ENCODE peak calls at places on chromosome 2, in six cellular contexts. R is IMR-90, Q is uterus, X is cardiac muscle cell, Y is breast epithelium, L is MM.1S. T is an unnamed sample.

GRCh38 chr2:225678792-225679191 is 279.3 kb downstream of the NYAP2 start:
- DNase-seq in R (no peak), Q (no peak), X (no peak), Y (no peak), L (no peak), T (no peak)

GRCh38 chr2:191441761-191442160 is 196.6 kb downstream of the MYO1B start:
- DNase-seq in R (peak; percentile 27), Q (peak; percentile 23), X (peak; percentile 6), Y (no peak), L (no peak), T (no peak)

GRCh38 chr2:96819101-96819875 is 3.2 kb downstream of the CNNM3 start:
- DNase-seq in R (no peak), Q (no peak), X (peak; percentile 49), Y (no peak), L (no peak), T (no peak)

GRCh38 chr2:112095654-112096053 is 40.6 kb downstream of the TMEM87B start:
- DNase-seq in R (no peak), Q (no peak), X (no peak), Y (no peak), L (no peak), T (no peak)

GRCh38 chr2:75498907-75499306 is 61.8 kb downstream of the EVA1A start:
- DNase-seq in R (no peak), Q (no peak), X (no peak), Y (no peak), L (no peak), T (no peak)

GRCh38 chr2:172249336-172249735 is 146.6 kb upstream of the DLX2 start:
- DNase-seq in R (peak; percentile 31), Q (no peak), X (no peak), Y (no peak), L (no peak), T (peak; percentile 91)

GRCh38 chr2:217983276-217984233 is 19.2 kb downstream of the TNS1 start:
- DNase-seq in R (no peak), Q (no peak), X (no peak), Y (peak; percentile 48), L (no peak), T (no peak)

GRCh38 chr2:206526416-206526815 is 83.1 kb downstream of the ADAM23 start:
- DNase-seq in R (no peak), Q (no peak), X (no peak), Y (no peak), L (no peak), T (no peak)

GRCh38 chr2:129016972-129017371 is 698.3 kb upstream of the HS6ST1 start:
- DNase-seq in R (no peak), Q (no peak), X (no peak), Y (no peak), L (no peak), T (no peak)

GRCh38 chr2:181787310-181788048 is 104.1 kb upstream of the ITPRID2 start:
- DNase-seq in R (no peak), Q (no peak), X (no peak), Y (no peak), L (no peak), T (peak; percentile 96)

GRCh38 chr2:31097962-31098361 is 40.3 kb downstream of the GALNT14 start:
- DNase-seq in R (no peak), Q (no peak), X (no peak), Y (no peak), L (no peak), T (no peak)

GRCh38 chr2:23312996-23313606 is 71.9 kb upstream of the KLHL29 start:
- DNase-seq in R (no peak), Q (no peak), X (peak; percentile 46), Y (no peak), L (no peak), T (no peak)
- TF ChIP-seq CTCF in R (peak; percentile 45), Q (no peak), X (peak; percentile 79), Y (no peak), L (peak; percentile 36), T (peak; percentile 51)

GRCh38 chr2:104866122-104866864 is 12.4 kb downstream of the POU3F3 start:
- DNase-seq in R (no peak), Q (no peak), X (no peak), Y (no peak), L (no peak), T (no peak)
- H3K4me1 ChIP-seq in R (no peaks in the 10 kb centered on the region), Q (no peaks in the 10 kb centered on the region), X (no peaks in the 10 kb centered on the region), Y (no peaks in the 10 kb centered on the region), L (no peaks in the 10 kb centered on the region), T (no peaks in the 10 kb centered on the region)

DNA sequence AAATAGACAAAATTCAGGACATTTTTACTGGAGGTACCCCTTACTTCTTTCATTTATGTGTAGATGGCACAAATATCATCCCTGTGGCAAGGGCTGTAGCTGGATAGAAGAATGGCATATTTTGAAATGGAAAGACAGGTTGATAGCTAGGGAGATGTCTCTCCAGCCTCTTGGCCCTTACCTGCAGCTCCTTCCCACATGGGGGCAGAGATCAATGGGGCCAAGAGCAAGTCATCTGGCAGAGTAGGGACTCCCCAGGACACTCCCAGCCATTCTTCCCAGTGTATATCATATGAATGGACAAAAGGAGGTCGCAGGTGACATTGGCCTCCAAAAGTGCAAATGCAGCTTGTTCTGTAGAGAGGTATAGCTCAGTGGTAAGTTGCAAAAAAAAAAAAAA is 192.2 kb upstream of the ATP5MC3 start:
- DNase-seq in R (no peak), Q (no peak), X (no peak), Y (no peak), L (no peak), T (no peak)
- TF ChIP-seq CTCF in R (no peak), Q (no peak), X (no peak), Y (no peak), L (no peak), T (no peak)

GRCh38 chr2:7454592-7454991 is 537.4 kb downstream of the RNF144A start:
- DNase-seq in R (no peak), Q (no peak), X (no peak), Y (no peak), L (no peak), T (no peak)
- H3K4me1 ChIP-seq in R (no peaks in the 10 kb centered on the region), Q (no peaks in the 10 kb centered on the region), X (peaks cover 12% of the 10 kb centered on the region), Y (no peaks in the 10 kb centered on the region), L (no peaks in the 10 kb centered on the region), T (no peaks in the 10 kb centered on the region)

GRCh38 chr2:238872628-238873400 is 24.9 kb downstream of the TWIST2 start:
- DNase-seq in R (no peak), Q (no peak), X (no peak), Y (no peak), L (no peak), T (no peak)
- TF ChIP-seq CTCF in R (no peak), Q (no peak), X (no peak), Y (no peak), L (no peak), T (no peak)

GRCh38 chr2:226759768-226760167 is 39.9 kb downstream of the IRS1 start:
- DNase-seq in R (no peak), Q (no peak), X (no peak), Y (no peak), L (no peak), T (peak; percentile 59)
- H3K4me1 ChIP-seq in R (peaks cover 28% of the 10 kb centered on the region), Q (no peaks in the 10 kb centered on the region), X (peaks cover 33% of the 10 kb centered on the region), Y (no peaks in the 10 kb centered on the region), L (peaks cover 6% of the 10 kb centered on the region), T (peaks cover 32% of the 10 kb centered on the region)

DNA sequence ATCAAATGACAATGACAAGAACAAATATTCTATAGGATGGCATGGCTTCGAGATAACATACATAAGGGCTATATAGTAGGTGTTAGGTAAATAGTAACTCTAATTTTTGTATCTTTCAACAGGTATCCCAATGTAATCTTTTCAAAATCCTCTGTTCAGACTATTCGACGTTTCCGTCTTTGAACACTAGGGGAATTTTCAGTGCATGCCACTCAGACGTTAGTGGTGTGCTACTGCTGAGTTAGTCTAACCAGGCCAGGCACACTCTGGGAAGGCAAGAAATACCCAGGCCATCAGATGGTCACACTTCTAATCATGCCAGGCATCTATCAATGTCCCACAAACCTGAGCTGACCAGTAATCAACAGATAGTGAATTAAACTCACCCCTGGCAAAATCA is 14.6 kb upstream of the CREG2 start:
- DNase-seq in R (no peak), Q (no peak), X (no peak), Y (no peak), L (no peak), T (no peak)
- TF ChIP-seq CTCF in R (no peak), Q (no peak), X (no peak), Y (no peak), L (no peak), T (peak; percentile 21)

T was measured in foreskin keratinocyte.